ENCODE peak calls at places on chromosomes 7 and 10, in five cellular contexts. One of them, this sample, is unnamed.

GRCh38 chr10:103367379-103367781 is 396 bp upstream of the TAF5 start:
- DNase-seq in IMR-90: no peak
- DNase-seq in H9: no peak
- DNase-seq in mammary epithelial cell: no peak
- DNase-seq in fibroblast of lung: no peak
- DNase-seq in this sample: no peak

GRCh38 chr10:103480521-103480920 is 1.5 kb upstream of the CALHM3 start:
- DNase-seq in IMR-90: peak; percentile 40
- DNase-seq in H9: no peak
- DNase-seq in mammary epithelial cell: no peak
- DNase-seq in fibroblast of lung: no peak
- DNase-seq in this sample: peak; percentile 93

GRCh38 chr10:103765981-103766380 is 89.4 kb downstream of the SH3PXD2A start:
- DNase-seq in IMR-90: peak; percentile 12
- DNase-seq in H9: no peak
- DNase-seq in mammary epithelial cell: peak; percentile 49
- DNase-seq in fibroblast of lung: peak; percentile 28
- DNase-seq in this sample: no peak

GRCh38 chr10:80568306-80568705 is 30.6 kb downstream of the SH2D4B start:
- DNase-seq in IMR-90: no peak
- DNase-seq in H9: no peak
- DNase-seq in mammary epithelial cell: no peak
- DNase-seq in fibroblast of lung: no peak
- DNase-seq in this sample: no peak

GRCh38 chr7:134510646-134511045 is 16.7 kb upstream of the AKR1B10 start:
- DNase-seq in IMR-90: no peak
- DNase-seq in H9: no peak
- DNase-seq in mammary epithelial cell: no peak
- DNase-seq in fibroblast of lung: no peak
- DNase-seq in this sample: no peak

GRCh38 chr7:80724249-80724871 is 85.9 kb downstream of the CD36 start:
- DNase-seq in IMR-90: peak; percentile 89
- DNase-seq in H9: no peak
- DNase-seq in mammary epithelial cell: no peak
- DNase-seq in fibroblast of lung: peak; percentile 97
- DNase-seq in this sample: no peak

GRCh38 chr10:69831231-69831855 is 29.6 kb downstream of the COL13A1 start:
- DNase-seq in IMR-90: peak; percentile 42
- DNase-seq in H9: no peak
- DNase-seq in mammary epithelial cell: no peak
- DNase-seq in fibroblast of lung: peak; percentile 38
- DNase-seq in this sample: no peak

GRCh38 chr7:22576941-22577927 is 77.2 kb upstream of the STEAP1B start:
- DNase-seq in IMR-90: peak; percentile 98
- DNase-seq in H9: no peak
- DNase-seq in mammary epithelial cell: peak; percentile 87
- DNase-seq in fibroblast of lung: peak; percentile 99
- DNase-seq in this sample: peak; percentile 66

GRCh38 chr10:76416642-76417041 is 985.2 kb downstream of the LRMDA start:
- DNase-seq in IMR-90: no peak
- DNase-seq in H9: no peak
- DNase-seq in mammary epithelial cell: no peak
- DNase-seq in fibroblast of lung: no peak
- DNase-seq in this sample: no peak

GRCh38 chr7:105439174-105439893 is 50.6 kb upstream of the SRPK2 start:
- DNase-seq in IMR-90: peak; percentile 86
- DNase-seq in H9: no peak
- DNase-seq in mammary epithelial cell: peak; percentile 95
- DNase-seq in fibroblast of lung: peak; percentile 92
- DNase-seq in this sample: peak; percentile 89

GRCh38 chr7:99828818-99829217 is 1.0 kb downstream of the CYP3A43 start:
- DNase-seq in IMR-90: no peak
- DNase-seq in H9: no peak
- DNase-seq in mammary epithelial cell: no peak
- DNase-seq in fibroblast of lung: no peak
- DNase-seq in this sample: no peak

GRCh38 chr10:89684604-89685003 is 16.8 kb upstream of the KIF20B start:
- DNase-seq in IMR-90: peak; percentile 46
- DNase-seq in H9: no peak
- DNase-seq in mammary epithelial cell: peak; percentile 34
- DNase-seq in fibroblast of lung: peak; percentile 29
- DNase-seq in this sample: peak; percentile 32

GRCh38 chr10:116113721-116114501 is 159.1 kb downstream of the GFRA1 start:
- DNase-seq in IMR-90: peak; percentile 82
- DNase-seq in H9: peak; percentile 15
- DNase-seq in mammary epithelial cell: peak; percentile 37
- DNase-seq in fibroblast of lung: peak; percentile 96
- DNase-seq in this sample: peak; percentile 97

GRCh38 chr10:32298066-32298812 is 48.7 kb downstream of the EPC1 start:
- DNase-seq in IMR-90: peak; percentile 93
- DNase-seq in H9: no peak
- DNase-seq in mammary epithelial cell: peak; percentile 63
- DNase-seq in fibroblast of lung: peak; percentile 91
- DNase-seq in this sample: peak; percentile 77

GRCh38 chr7:124701955-124702354 is 63.6 kb downstream of the GPR37 start:
- DNase-seq in IMR-90: peak; percentile 25
- DNase-seq in H9: no peak
- DNase-seq in mammary epithelial cell: peak; percentile 74
- DNase-seq in fibroblast of lung: peak; percentile 8
- DNase-seq in this sample: no peak

GRCh38 chr7:149497467-149498261 is at the start of gene ZNF746:
- DNase-seq in IMR-90: peak; percentile 76
- DNase-seq in H9: peak; percentile 82
- DNase-seq in mammary epithelial cell: peak; percentile 77
- DNase-seq in fibroblast of lung: peak; percentile 72
- DNase-seq in this sample: peak; percentile 100
- TF ChIP-seq CTCF in IMR-90: peak; percentile 85
- TF ChIP-seq CTCF in H9: peak; percentile 61
- TF ChIP-seq CTCF in mammary epithelial cell: peak; percentile 67
- TF ChIP-seq CTCF in fibroblast of lung: peak; percentile 37
- TF ChIP-seq CTCF in this sample: peak; percentile 33

DNA sequence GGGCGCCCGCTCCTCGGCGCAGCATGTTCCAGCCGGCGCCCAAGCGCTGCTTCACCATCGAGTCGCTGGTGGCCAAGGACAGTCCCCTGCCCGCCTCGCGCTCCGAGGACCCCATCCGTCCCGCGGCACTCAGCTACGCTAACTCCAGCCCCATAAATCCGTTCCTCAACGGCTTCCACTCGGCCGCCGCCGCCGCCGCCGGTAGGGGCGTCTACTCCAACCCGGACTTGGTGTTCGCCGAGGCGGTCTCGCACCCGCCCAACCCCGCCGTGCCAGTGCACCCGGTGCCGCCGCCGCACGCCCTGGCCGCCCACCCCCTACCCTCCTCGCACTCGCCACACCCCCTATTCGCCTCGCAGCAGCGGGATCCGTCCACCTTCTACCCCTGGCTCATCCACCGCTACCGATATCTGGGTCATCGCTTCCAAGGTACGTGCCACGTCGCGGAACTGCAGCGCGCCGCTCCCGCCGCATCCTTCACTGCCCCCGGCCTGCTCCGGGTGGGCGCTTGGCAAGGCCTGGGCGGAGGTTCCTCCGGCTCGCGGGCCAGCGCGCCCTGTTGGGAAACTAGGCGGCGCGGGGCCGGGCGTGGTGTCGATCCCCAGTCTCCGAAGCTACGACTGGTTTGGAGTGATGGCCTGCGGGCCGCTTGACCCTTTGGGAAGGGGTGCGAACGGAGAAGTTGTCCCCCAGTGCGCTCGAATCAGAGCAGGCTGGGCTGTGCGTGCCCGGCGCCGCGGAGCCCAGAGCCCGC is 876 bp downstream of the EMX2 start:
- DNase-seq in IMR-90: no peak
- DNase-seq in H9: peak; percentile 71
- DNase-seq in mammary epithelial cell: no peak
- DNase-seq in fibroblast of lung: no peak
- DNase-seq in this sample: peak; percentile 69
- H3K4me2 ChIP-seq in IMR-90: no peak overlapping the region
- H3K4me2 ChIP-seq in H9: peak overlapping the region; percentile 48
- H3K4me2 ChIP-seq in mammary epithelial cell: peak overlapping the region; percentile 78
- H3K4me2 ChIP-seq in fibroblast of lung: no peak overlapping the region
- H3K4me2 ChIP-seq in this sample: peak overlapping the region; percentile 59

DNA sequence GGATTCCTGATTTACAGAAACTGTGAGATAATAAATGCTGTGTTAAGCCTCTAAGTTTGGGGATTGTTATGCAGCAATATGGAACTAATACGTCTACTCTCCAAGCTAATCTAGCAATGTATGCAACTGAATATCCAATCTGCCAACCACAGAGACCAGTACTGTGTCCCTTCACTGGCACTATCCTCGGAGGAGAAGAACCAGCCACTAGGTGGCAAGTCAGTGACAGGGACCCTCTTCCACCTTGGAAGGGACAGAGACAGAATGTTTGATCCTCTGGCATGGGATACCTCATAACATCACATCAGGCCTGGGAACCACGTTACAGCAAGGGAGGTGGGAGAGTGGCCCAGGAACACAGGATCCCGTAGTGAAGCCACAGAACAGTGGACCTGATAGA is 96.4 kb downstream of the CREM start:
- DNase-seq in IMR-90: no peak
- DNase-seq in H9: peak; percentile 43
- DNase-seq in mammary epithelial cell: no peak
- DNase-seq in fibroblast of lung: no peak
- DNase-seq in this sample: no peak
- TF ChIP-seq CTCF in IMR-90: no peak
- TF ChIP-seq CTCF in H9: peak; percentile 53
- TF ChIP-seq CTCF in mammary epithelial cell: no peak
- TF ChIP-seq CTCF in fibroblast of lung: no peak
- TF ChIP-seq CTCF in this sample: no peak

GRCh38 chr7:362416-363096 is 72.6 kb downstream of the FOXL3 start:
- DNase-seq in IMR-90: peak; percentile 4
- DNase-seq in H9: no peak
- DNase-seq in mammary epithelial cell: no peak
- DNase-seq in fibroblast of lung: no peak
- DNase-seq in this sample: no peak
- H3K4me2 ChIP-seq in IMR-90: peak overlapping the region; percentile 48
- H3K4me2 ChIP-seq in H9: no peak overlapping the region
- H3K4me2 ChIP-seq in mammary epithelial cell: no peak overlapping the region
- H3K4me2 ChIP-seq in fibroblast of lung: peak overlapping the region; percentile 73
- H3K4me2 ChIP-seq in this sample: peak overlapping the region; percentile 79

GRCh38 chr10:44046605-44047004 is 338.3 kb downstream of the CXCL12 start:
- DNase-seq in IMR-90: peak; percentile 52
- DNase-seq in H9: no peak
- DNase-seq in mammary epithelial cell: peak; percentile 73
- DNase-seq in fibroblast of lung: peak; percentile 76
- DNase-seq in this sample: no peak
- TF ChIP-seq CTCF in IMR-90: no peak
- TF ChIP-seq CTCF in H9: no peak
- TF ChIP-seq CTCF in mammary epithelial cell: peak; percentile 23
- TF ChIP-seq CTCF in fibroblast of lung: peak; percentile 27
- TF ChIP-seq CTCF in this sample: no peak

DNA sequence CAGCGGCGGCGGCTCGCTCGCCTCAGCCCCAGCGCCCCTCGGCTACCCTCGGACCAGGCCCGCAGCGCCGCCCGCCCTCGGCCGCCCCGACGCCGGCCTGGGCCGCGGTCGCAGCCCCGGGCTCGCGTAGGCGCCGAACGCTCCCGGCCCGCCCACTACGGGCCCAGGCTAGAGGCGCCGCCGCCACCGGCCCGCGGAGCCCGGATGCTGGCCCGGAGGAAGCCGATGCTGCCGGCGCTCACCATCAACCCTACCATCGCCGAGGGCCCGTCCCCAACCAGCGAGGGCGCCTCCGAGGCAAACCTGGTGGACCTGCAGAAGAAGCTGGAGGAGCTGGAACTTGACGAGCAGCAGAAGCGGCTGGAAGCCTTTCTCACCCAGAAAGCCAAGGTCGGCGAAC is 18.2 kb upstream of the TSPAN33 start:
- DNase-seq in IMR-90: no peak
- DNase-seq in H9: peak; percentile 68
- DNase-seq in mammary epithelial cell: no peak
- DNase-seq in fibroblast of lung: no peak
- DNase-seq in this sample: no peak
- H3K4me2 ChIP-seq in IMR-90: no peak overlapping the region
- H3K4me2 ChIP-seq in H9: no peak overlapping the region
- H3K4me2 ChIP-seq in mammary epithelial cell: no peak overlapping the region
- H3K4me2 ChIP-seq in fibroblast of lung: no peak overlapping the region
- H3K4me2 ChIP-seq in this sample: no peak overlapping the region

This sample was measured in osteoblast.